ENCODE peak calls at places on chromosomes 12 and 14, in nine cellular contexts. M, R, G, T, W, S, E, F and H are unnamed samples.

GRCh38 chr12:69658203-69658602 is 40.9 kb downstream of the BEST3 start:
- DNase-seq in M (no peak), R (no peak), G (no peak), T (no peak), W (no peak), S (no peak), E (no peak), F (no peak), H (no peak)

GRCh38 chr12:62192486-62193250 is 67.5 kb upstream of the USP15 start:
- DNase-seq in M (peak), R (peak), G (peak), T (peak), W (peak), S (no peak), E (peak), F (peak), H (peak)

GRCh38 chr12:43370299-43370698 is 181.7 kb downstream of the ADAMTS20 start:
- DNase-seq in M (no peak), R (no peak), G (peak), T (peak), W (peak), S (no peak), E (no peak), F (no peak), H (no peak)

GRCh38 chr14:103847954-103848719 is 762 bp upstream of the PPP1R13B start:
- DNase-seq in M (peak), R (no peak), G (no peak), T (no peak), W (no peak), S (no peak), E (peak), F (no peak), H (peak)

GRCh38 chr14:100056964-100057817 is 8.0 kb upstream of the EVL start:
- DNase-seq in M (no peak), R (peak), G (peak), T (peak), W (no peak), S (no peak), E (no peak), F (no peak), H (peak)

GRCh38 chr12:132445884-132446471 is 44.0 kb upstream of the FBRSL1 start:
- DNase-seq in M (peak), R (peak), G (peak), T (peak), W (peak), S (no peak), E (no peak), F (no peak), H (peak)

GRCh38 chr14:65287264-65288131 is 125.0 kb upstream of the FUT8 start:
- DNase-seq in M (no peak), R (no peak), G (no peak), T (no peak), W (no peak), S (no peak), E (no peak), F (peak), H (peak)

GRCh38 chr12:114681149-114681849 is 2.7 kb downstream of the TBX3 start:
- DNase-seq in M (no peak), R (no peak), G (peak), T (peak), W (no peak), S (no peak), E (no peak), F (no peak), H (peak)

GRCh38 chr12:78120866-78121590 is 290.3 kb downstream of the NAV3 start:
- DNase-seq in M (no peak), R (no peak), G (peak), T (peak), W (peak), S (no peak), E (no peak), F (peak), H (no peak)

GRCh38 chr12:46386360-46386867 is 13.8 kb upstream of the SLC38A2 start:
- DNase-seq in M (no peak), R (no peak), G (peak), T (peak), W (no peak), S (no peak), E (no peak), F (no peak), H (no peak)
- H3K4me3 ChIP-seq in M (no peak), R (no peak), G (no peak), T (peak), W (no peak), S (no peak), E (no peak), F (peak), H (no peak)

GRCh38 chr14:91383439-91383838 is 34.2 kb downstream of the CCDC88C start:
- DNase-seq in M (no peak), R (no peak), G (no peak), T (peak), W (no peak), S (no peak), E (no peak), F (no peak), H (peak)
- H3K4me3 ChIP-seq in M (no peak), R (no peak), G (no peak), T (no peak), W (no peak), S (no peak), E (no peak), F (no peak), H (no peak)

GRCh38 chr12:8968761-8969160 is 19.3 kb upstream of the M6PR start:
- DNase-seq in M (no peak), R (no peak), G (no peak), T (no peak), W (no peak), S (no peak), E (no peak), F (no peak), H (no peak)
- H3K4me3 ChIP-seq in M (no peak), R (no peak), G (no peak), T (no peak), W (no peak), S (no peak), E (no peak), F (no peak), H (no peak)

DNA sequence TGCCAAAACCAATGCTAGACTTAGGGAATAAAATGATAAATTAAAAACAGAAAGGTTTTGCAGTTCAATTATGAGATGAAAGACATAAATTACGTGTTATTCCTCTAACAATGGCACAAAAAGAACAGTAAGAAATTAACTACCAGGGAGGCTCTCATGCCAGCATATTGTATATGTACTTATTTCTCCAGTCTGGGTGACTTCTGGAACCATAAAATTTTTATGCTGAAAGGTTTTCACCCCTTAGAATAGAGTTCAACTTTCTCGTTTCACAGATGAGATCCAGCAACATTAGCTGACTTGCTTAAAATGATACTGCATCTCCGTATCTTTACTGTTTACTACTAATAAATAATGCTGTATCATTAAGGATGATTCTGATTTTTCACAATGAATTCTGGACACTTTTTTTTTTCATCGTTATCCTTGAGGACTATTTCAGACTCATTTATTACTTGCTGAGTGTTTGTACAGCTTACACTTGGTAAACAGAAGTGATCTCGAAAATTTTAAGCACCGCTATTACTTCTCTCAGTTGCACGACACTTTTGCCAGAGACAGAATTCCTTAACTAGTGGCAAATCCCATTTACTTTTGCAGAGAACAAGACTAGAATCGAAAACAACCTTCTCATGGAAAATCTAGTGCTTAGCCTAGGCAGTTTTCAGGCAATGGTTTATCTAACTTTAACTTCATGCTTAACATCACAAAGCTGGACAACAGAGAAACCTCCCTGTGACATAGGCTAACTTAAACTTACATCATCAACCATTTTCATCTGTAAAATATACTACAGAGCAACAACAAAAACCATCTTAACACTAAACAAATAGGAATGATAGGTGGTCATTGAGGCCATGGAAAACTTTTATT is 2.7 kb downstream of the RSRC2 start:
- DNase-seq in M (no peak), R (no peak), G (peak), T (no peak), W (no peak), S (no peak), E (no peak), F (peak), H (no peak)
- H3K4me3 ChIP-seq in M (peak), R (peak), G (peak), T (peak), W (peak), S (peak), E (peak), F (peak), H (peak)

DNA sequence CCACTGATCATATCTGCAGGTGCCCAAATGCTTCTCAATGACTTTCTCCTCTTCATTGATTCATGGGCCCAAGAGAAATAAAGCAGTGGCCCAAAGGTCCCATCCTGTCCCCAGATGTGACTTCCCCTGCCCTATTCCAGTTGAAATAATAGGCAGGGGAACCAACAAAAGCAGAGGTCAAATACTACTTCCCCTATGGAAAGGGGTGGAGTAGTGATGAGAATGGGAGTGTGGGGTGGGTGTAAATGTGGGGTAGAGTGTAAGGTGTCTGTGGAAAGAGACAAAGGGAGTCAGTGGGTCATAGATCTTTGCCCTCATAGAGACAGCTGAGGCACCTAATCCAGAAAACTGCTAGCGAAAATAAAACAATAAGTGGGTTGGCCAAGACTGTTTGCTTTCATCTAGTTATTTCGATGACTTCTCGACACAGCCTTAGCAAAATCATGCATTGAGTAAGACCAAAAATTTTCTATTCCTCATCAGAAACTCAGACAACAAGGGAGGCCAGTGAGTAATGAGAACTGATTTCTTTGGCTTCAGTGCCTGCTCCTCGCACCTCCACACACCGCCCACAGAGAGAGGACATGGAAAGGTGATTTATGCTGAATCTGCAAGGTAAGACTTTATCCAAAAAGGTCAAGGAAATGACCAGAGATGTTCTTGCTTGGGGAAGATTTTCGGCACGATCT is 10.9 kb upstream of the IL22 start:
- DNase-seq in M (no peak), R (no peak), G (peak), T (no peak), W (no peak), S (no peak), E (no peak), F (no peak), H (no peak)
- H3K4me3 ChIP-seq in M (no peak), R (no peak), G (no peak), T (no peak), W (no peak), S (no peak), E (no peak), F (no peak), H (no peak)

GRCh38 chr14:35827678-35828472 is 1.7 kb downstream of the BRMS1L start:
- DNase-seq in M (no peak), R (no peak), G (no peak), T (no peak), W (no peak), S (no peak), E (no peak), F (no peak), H (no peak)
- H3K4me3 ChIP-seq in M (no peak), R (no peak), G (peak), T (peak), W (peak), S (no peak), E (no peak), F (peak), H (no peak)

DNA sequence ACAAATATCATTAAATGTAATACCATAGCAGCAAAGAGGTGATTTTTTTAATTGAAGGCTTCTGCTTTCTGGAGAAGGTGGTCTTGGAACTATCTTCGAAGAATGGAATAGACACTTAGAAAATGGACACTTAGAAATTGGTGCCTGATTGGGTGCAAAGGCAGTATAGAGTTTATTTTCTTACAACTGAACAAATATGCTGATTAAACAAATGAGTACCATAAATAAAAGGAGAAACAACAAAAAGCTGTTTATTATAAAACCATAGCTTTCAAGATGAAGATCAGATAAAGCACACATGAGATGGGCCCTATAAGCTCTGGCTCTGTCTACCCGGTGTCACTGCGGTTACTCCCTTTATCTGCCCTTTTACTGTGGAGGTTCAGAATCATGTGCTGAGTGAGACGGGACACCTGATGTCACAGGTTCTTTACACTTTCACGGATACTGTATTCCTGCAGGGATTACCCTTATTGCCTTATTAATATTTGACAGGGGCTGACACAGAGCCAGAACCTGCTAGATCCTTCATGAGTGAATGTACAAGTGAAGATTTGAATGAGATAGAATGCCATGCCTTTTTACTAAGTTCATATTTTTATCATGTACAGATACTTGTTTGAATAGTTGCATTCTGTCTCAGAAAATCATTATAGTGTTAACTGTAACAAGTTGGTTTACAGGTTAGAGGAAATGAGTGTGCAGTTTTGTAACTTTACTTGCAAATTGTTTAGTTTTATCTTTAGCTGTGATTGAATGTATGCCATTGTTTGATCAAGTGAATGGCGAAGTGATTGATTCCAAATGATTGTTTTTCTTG is 477.5 kb upstream of the RGS6 start:
- DNase-seq in M (no peak), R (no peak), G (no peak), T (no peak), W (no peak), S (no peak), E (no peak), F (no peak), H (no peak)
- H3K4me3 ChIP-seq in M (no peak), R (no peak), G (no peak), T (no peak), W (no peak), S (no peak), E (no peak), F (no peak), H (no peak)

GRCh38 chr12:989051-989450 is 2.0 kb upstream of the ERC1 start:
- DNase-seq in M (no peak), R (no peak), G (no peak), T (no peak), W (no peak), S (no peak), E (no peak), F (no peak), H (no peak)
- H3K4me3 ChIP-seq in M (no peak), R (no peak), G (no peak), T (peak), W (no peak), S (no peak), E (no peak), F (no peak), H (no peak)

GRCh38 chr14:69263364-69263763 is 3.4 kb downstream of the GALNT16 start:
- DNase-seq in M (peak), R (no peak), G (peak), T (peak), W (no peak), S (no peak), E (no peak), F (peak), H (no peak)

GRCh38 chr14:69262516-69262915 is 2.6 kb downstream of the GALNT16 start:
- DNase-seq in M (no peak), R (no peak), G (no peak), T (no peak), W (no peak), S (no peak), E (no peak), F (no peak), H (no peak)

GRCh38 chr14:69260979-69261605 is 1.1 kb downstream of the GALNT16 start:
- DNase-seq in M (no peak), R (peak), G (no peak), T (peak), W (no peak), S (no peak), E (peak), F (peak), H (peak)

GRCh38 chr14:69260246-69260978 is 454 bp downstream of the GALNT16 start:
- DNase-seq in M (no peak), R (peak), G (no peak), T (no peak), W (no peak), S (no peak), E (no peak), F (no peak), H (peak)

GRCh38 chr14:69261761-69262331 is 1.9 kb downstream of the GALNT16 start:
- DNase-seq in M (no peak), R (peak), G (no peak), T (no peak), W (no peak), S (no peak), E (peak), F (no peak), H (peak)
- H3K4me3 ChIP-seq in M (peak), R (no peak), G (peak), T (no peak), W (no peak), S (peak), E (peak), F (no peak), H (peak)

GRCh38 chr14:101564819-101565698 is 3.8 kb downstream of the DIO3 start:
- DNase-seq in M (no peak), R (peak), G (no peak), T (no peak), W (no peak), S (no peak), E (peak), F (no peak), H (peak)
- H3K4me3 ChIP-seq in M (no peak), R (peak), G (no peak), T (peak), W (no peak), S (no peak), E (no peak), F (no peak), H (peak)